ENCODE peak calls at places on chromosome X, in seven cellular contexts. Z is GM23248, D is esophagus muscularis mucosa, F is left ventricle myocardium inferior, W is right atrium auricular region, B is adipocyte, H is cardiac muscle cell. I is an unnamed sample. For H3K4me1, the result is how much of the 10 kb centered on the place peaks cover.

GRCh38 chrX:3697701-3698279 is 15.7 kb downstream of the PRKX start:
- DNase-seq in Z (peak), D (no peak), F (peak), W (peak), B (peak), H (peak), I (no peak)

GRCh38 chrX:105698386-105698785 is 124.0 kb upstream of the NRK start:
- DNase-seq in Z (no peak), D (no peak), F (no peak), W (no peak), B (peak), H (no peak), I (no peak)

GRCh38 chrX:44234116-44234515 is 109.4 kb downstream of the EFHC2 start:
- DNase-seq in Z (no peak), D (no peak), F (no peak), W (no peak), B (no peak), H (no peak), I (no peak)

GRCh38 chrX:148049441-148049840 is 68.3 kb downstream of the FMR1NB start:
- DNase-seq in Z (peak), D (no peak), F (no peak), W (no peak), B (peak), H (peak), I (no peak)

GRCh38 chrX:153881281-153881680 is 4.7 kb downstream of the L1CAM start:
- DNase-seq in Z (no peak), D (no peak), F (no peak), W (no peak), B (no peak), H (no peak), I (no peak)

GRCh38 chrX:48890934-48891401 is 6.6 kb downstream of the TIMM17B start:
- DNase-seq in Z (peak), D (no peak), F (peak), W (no peak), B (peak), H (no peak), I (no peak)

GRCh38 chrX:134431894-134432293 is 28.1 kb upstream of the HPRT1 start:
- DNase-seq in Z (peak), D (no peak), F (no peak), W (no peak), B (peak), H (peak), I (no peak)

GRCh38 chrX:76279007-76279406 is 106.1 kb downstream of the PBDC1 start:
- DNase-seq in Z (peak), D (no peak), F (peak), W (no peak), B (peak), H (peak), I (no peak)

GRCh38 chrX:123277821-123278220 is 93.7 kb downstream of the GRIA3 start:
- DNase-seq in Z (no peak), D (no peak), F (no peak), W (no peak), B (no peak), H (no peak), I (no peak)

GRCh38 chrX:1463581-1464281 is 11.0 kb upstream of the ASMTL start:
- DNase-seq in Z (no peak), D (peak), F (no peak), W (no peak), B (no peak), H (no peak), I (no peak)

GRCh38 chrX:45761920-45762319 is 561.2 kb upstream of the DIPK2B start:
- DNase-seq in Z (no peak), D (no peak), F (no peak), W (no peak), B (no peak), H (no peak), I (no peak)
- H3K4me1 ChIP-seq in Z (half or more), D (under half), F (under half), W (under half), B (under half), H (under half), I (under half)

GRCh38 chrX:11444052-11444451 is 150.8 kb downstream of the AMELX start:
- DNase-seq in Z (no peak), D (no peak), F (no peak), W (no peak), B (no peak), H (no peak), I (no peak)

GRCh38 chrX:11447418-11447817 is 154.2 kb downstream of the AMELX start:
- DNase-seq in Z (no peak), D (no peak), F (no peak), W (no peak), B (no peak), H (peak), I (no peak)

GRCh38 chrX:11446951-11447350 is 153.7 kb downstream of the AMELX start:
- DNase-seq in Z (peak), D (no peak), F (no peak), W (no peak), B (no peak), H (peak), I (no peak)

GRCh38 chrX:11446331-11446730 is 153.1 kb downstream of the AMELX start:
- DNase-seq in Z (peak), D (no peak), F (no peak), W (no peak), B (peak), H (peak), I (no peak)

DNA sequence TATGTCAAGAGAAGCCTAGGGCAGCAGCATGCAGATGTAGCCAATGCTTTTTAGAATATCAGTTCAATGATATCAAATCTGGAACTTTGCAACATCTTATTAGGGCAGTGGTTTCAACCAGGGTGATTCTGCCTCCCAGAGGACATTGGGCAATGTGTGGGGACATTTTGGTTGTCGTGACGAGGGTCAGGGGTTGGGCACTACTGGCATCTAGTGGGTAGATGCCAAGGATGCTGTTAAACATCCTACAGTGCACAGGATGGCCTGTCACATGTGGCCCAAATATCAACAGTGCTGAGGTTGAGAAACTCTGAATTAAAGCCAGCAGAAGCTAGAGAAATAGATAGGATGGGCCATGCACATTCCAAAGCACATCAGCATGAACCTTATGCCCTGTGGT is 152.3 kb downstream of the AMELX start:
- DNase-seq in Z (no peak), D (no peak), F (no peak), W (no peak), B (no peak), H (no peak), I (no peak)
- H3K4me1 ChIP-seq in Z (under half), D (under half), F (under half), W (under half), B (under half), H (under half), I (under half)

DNA sequence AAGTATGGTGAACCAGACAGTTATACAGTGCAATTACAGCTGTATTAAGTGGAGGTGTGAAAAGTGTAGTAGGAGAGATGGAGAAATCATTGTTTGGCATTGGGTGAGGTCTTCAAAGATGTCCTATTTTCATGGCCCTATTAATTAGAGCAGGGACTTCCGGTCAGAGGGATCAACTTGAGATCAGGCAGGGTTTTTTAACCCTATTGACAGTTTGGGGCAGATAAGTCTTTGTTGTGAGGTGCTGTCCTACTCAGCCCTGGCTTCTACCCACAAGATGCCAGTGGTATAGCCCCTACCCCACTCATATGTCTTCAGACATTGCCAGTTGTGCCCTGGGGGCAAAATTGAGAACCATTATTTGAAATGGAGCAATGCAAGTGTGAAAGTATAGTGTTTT is 9.9 kb downstream of the USP9X start:
- DNase-seq in Z (no peak), D (no peak), F (no peak), W (no peak), B (no peak), H (no peak), I (no peak)
- H3K4me1 ChIP-seq in Z (under half), D (half or more), F (half or more), W (under half), B (under half), H (under half), I (under half)

GRCh38 chrX:65690057-65690855 is 22.8 kb downstream of the MSN start:
- DNase-seq in Z (peak), D (no peak), F (no peak), W (peak), B (peak), H (peak), I (no peak)
- H3K4me1 ChIP-seq in Z (half or more), D (half or more), F (half or more), W (half or more), B (half or more), H (under half), I (under half)

DNA sequence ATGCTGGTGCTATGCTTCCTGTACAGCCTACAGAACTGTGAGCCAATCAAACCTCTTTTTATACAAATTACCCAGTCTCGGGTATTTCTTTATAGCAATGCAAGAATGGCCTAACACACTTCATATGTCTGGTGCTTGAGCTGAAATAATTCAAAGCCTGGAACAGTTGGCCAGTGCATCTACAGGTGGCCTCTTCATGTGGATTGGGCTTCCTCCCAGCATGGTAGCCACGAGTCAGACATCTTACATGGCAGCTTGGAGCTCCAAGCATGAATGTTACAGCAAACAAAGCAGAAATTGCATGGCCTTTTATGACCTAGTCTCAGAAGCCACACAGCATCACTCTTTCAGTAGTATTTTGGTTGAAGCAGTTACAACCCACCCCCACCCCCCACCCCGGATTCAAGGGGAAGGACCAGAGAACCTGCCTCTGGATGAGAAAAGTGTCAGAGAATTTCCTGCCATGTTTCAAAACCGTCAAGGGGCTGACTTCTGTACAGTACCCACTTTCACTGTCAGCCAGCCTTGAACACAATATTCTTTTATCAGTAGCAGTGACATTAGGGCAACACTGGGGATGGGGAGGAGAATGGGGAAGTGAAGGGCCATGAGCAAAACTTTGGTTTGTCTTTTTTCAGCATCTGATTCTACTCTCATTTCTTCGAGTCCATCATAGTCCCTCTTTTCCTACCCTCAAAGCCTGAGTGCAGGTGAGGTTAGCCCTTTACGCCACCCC is 368.7 kb downstream of the BCOR start:
- DNase-seq in Z (no peak), D (no peak), F (no peak), W (no peak), B (no peak), H (no peak), I (no peak)
- H3K4me1 ChIP-seq in Z (under half), D (under half), F (under half), W (under half), B (under half), H (under half), I (under half)

DNA sequence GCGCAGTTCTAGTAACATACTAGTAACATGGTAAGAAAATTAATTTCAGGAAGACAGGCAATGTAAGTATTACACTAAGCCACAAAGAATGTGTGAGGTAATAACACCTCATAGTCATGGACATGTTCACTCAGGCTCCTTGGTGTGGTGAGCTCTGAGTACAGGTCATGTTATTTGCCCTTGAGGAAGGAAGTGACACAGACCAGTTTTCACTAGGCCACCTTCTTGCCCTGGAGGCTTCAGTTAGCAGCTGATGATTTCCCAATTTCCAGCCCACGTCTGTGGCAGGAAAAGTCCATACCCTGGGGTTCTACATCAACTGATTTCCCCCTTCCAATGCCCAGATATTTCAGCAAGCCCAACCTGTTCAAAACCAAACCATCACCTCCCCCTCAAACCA is 6.7 kb downstream of the APOO start:
- DNase-seq in Z (peak), D (no peak), F (no peak), W (no peak), B (peak), H (peak), I (no peak)
- H3K4me1 ChIP-seq in Z (under half), D (under half), F (under half), W (under half), B (under half), H (under half), I (under half)

DNA sequence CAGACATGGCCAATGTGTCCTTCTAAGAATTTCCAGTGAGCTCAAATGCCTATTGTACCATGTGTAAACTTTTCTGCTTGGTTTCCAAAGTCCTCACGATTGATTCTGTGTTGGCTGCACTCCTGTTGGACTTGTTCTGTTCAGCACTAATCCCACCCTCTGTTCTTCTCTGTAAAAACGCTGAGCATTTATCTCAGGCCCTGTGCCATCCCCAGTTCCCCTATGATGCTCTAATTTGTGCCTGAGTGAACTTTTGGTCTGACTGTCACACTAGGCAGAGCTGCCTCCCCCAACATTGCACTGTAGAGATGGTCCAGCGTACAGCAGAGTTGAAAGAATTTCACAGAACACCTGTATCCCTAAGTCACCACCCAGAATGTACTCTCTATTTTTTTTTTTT is 76.1 kb upstream of the STS start:
- DNase-seq in Z (no peak), D (no peak), F (no peak), W (no peak), B (no peak), H (no peak), I (no peak)
- H3K4me1 ChIP-seq in Z (under half), D (under half), F (under half), W (under half), B (under half), H (under half), I (under half)

DNA sequence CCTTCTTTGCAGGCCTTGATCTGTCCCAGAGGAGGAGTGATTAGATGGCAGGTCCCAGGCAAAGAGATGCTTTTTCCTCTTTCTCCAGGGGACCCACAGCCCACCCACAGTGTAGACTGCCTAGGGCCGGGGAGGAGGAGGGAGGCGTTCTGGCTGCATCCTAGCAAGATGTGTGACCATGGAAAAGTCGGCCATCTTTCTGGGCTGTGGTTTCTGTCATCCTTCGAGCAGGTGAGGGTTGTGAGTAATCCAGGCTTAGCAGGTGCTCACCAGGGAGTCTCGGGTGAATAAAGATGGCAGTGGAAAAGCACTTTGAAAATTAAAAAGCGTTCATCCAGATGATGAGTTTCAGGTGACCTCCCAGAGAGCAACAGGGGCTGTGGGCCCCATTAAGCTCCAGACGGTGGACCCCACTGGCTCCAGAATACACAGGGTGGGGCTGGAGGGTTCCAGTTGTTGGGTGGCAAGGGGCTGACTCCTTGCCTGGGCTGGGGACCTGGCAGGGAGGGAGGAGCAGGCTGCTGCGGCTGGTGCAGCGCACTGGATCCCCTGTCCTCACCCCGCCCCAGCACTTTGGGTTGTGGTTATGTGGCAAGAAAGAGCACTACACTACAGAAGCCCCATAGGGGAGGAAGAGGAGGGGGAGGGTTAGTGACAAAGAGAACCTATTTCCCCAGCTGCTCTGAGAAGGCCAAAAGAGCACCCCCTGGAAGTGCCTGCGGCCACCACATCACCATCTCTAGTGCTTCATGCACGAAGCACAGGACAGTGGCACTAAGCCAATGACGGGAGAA is 23.7 kb downstream of the ELF4 start:
- DNase-seq in Z (no peak), D (no peak), F (no peak), W (no peak), B (no peak), H (no peak), I (peak)
- H3K4me1 ChIP-seq in Z (under half), D (under half), F (under half), W (under half), B (under half), H (under half), I (under half)

DNA sequence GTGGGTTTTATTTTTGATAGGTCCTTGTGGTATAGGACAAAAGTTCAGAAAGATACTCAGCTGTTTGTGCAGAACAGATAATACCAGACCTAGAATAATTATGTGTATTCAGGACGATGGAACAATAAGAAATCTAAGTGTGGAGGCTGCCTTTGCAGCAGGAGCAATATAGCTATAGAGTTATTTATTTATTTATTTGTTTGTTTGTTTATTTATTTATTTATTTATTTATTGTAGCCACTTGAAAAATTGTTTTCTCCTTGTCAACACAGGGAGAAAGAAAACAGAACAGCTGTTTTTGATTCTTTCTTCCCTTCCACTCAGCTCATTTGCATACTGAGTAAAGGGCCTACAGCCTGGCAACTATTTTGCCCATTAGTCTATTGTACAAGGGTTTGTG is 55.9 kb upstream of the ESX1 start:
- DNase-seq in Z (no peak), D (no peak), F (no peak), W (no peak), B (no peak), H (no peak), I (no peak)
- H3K4me1 ChIP-seq in Z (under half), D (under half), F (under half), W (under half), B (under half), H (under half), I (under half)

GRCh38 chrX:40169193-40170086 is 71.7 kb upstream of the BCOR start:
- DNase-seq in Z (no peak), D (no peak), F (no peak), W (no peak), B (peak), H (peak), I (peak)
- H3K4me1 ChIP-seq in Z (under half), D (half or more), F (half or more), W (half or more), B (under half), H (half or more), I (under half)

I was measured in mucosa of descending colon.